ENCODE peak calls at places on chromosomes 12 and 14, in ten cellular contexts. One of them, this sample, is unnamed.

GRCh38 chr12:69884386-69884785 is 59.4 kb downstream of the MYRFL start:
- DNase-seq in activated T-cell treated with anti-CD3 and anti-CD28 coated beads for 48 hours: no peak
- DNase-seq in stimulated activated CD8-positive, alpha-beta memory T cell treated with anti-CD3 and anti-CD28 coated beads, Interleukin-15, amount 100 ng/mL, for 48 hours: no peak
- DNase-seq in activated CD4-positive, alpha-beta T cell treated with anti-CD3 and anti-CD28 coated beads, Interleukin-2, amount 10 ng/mL, durations not matched to agents 7 days and 5 days: no peak
- DNase-seq in naive thymus-derived CD8-positive, alpha-beta T cell: no peak
- DNase-seq in bronchial epithelial cell: no peak
- DNase-seq in RPMI7951: no peak
- DNase-seq in GM04504: no peak
- DNase-seq in EL: no peak
- DNase-seq in activated naive CD4-positive, alpha-beta T cell treated with anti-CD3 and anti-CD28 coated beads, Interleukin-2, amount 10 ng/mL, durations not matched to agents 7 days and 5 days: no peak
- DNase-seq in this sample: peak; percentile 67

GRCh38 chr14:64778114-64778754 is 74.0 kb downstream of the PLEKHG3 start:
- DNase-seq in activated T-cell treated with anti-CD3 and anti-CD28 coated beads for 48 hours: no peak
- DNase-seq in stimulated activated CD8-positive, alpha-beta memory T cell treated with anti-CD3 and anti-CD28 coated beads, Interleukin-15, amount 100 ng/mL, for 48 hours: no peak
- DNase-seq in activated CD4-positive, alpha-beta T cell treated with anti-CD3 and anti-CD28 coated beads, Interleukin-2, amount 10 ng/mL, durations not matched to agents 7 days and 5 days: no peak
- DNase-seq in naive thymus-derived CD8-positive, alpha-beta T cell: no peak
- DNase-seq in bronchial epithelial cell: no peak
- DNase-seq in RPMI7951: no peak
- DNase-seq in GM04504: no peak
- DNase-seq in EL: no peak
- DNase-seq in activated naive CD4-positive, alpha-beta T cell treated with anti-CD3 and anti-CD28 coated beads, Interleukin-2, amount 10 ng/mL, durations not matched to agents 7 days and 5 days: no peak
- DNase-seq in this sample: no peak

GRCh38 chr12:116441292-116441691 is 117.9 kb upstream of the MAP1LC3B2 start:
- DNase-seq in activated T-cell treated with anti-CD3 and anti-CD28 coated beads for 48 hours: no peak
- DNase-seq in stimulated activated CD8-positive, alpha-beta memory T cell treated with anti-CD3 and anti-CD28 coated beads, Interleukin-15, amount 100 ng/mL, for 48 hours: no peak
- DNase-seq in activated CD4-positive, alpha-beta T cell treated with anti-CD3 and anti-CD28 coated beads, Interleukin-2, amount 10 ng/mL, durations not matched to agents 7 days and 5 days: no peak
- DNase-seq in naive thymus-derived CD8-positive, alpha-beta T cell: no peak
- DNase-seq in bronchial epithelial cell: no peak
- DNase-seq in RPMI7951: no peak
- DNase-seq in GM04504: no peak
- DNase-seq in EL: no peak
- DNase-seq in activated naive CD4-positive, alpha-beta T cell treated with anti-CD3 and anti-CD28 coated beads, Interleukin-2, amount 10 ng/mL, durations not matched to agents 7 days and 5 days: no peak
- DNase-seq in this sample: no peak

GRCh38 chr14:93525691-93526451 is 95.1 kb downstream of the UNC79 start:
- DNase-seq in activated T-cell treated with anti-CD3 and anti-CD28 coated beads for 48 hours: no peak
- DNase-seq in stimulated activated CD8-positive, alpha-beta memory T cell treated with anti-CD3 and anti-CD28 coated beads, Interleukin-15, amount 100 ng/mL, for 48 hours: no peak
- DNase-seq in activated CD4-positive, alpha-beta T cell treated with anti-CD3 and anti-CD28 coated beads, Interleukin-2, amount 10 ng/mL, durations not matched to agents 7 days and 5 days: no peak
- DNase-seq in naive thymus-derived CD8-positive, alpha-beta T cell: no peak
- DNase-seq in bronchial epithelial cell: peak; percentile 69
- DNase-seq in RPMI7951: no peak
- DNase-seq in GM04504: no peak
- DNase-seq in EL: no peak
- DNase-seq in activated naive CD4-positive, alpha-beta T cell treated with anti-CD3 and anti-CD28 coated beads, Interleukin-2, amount 10 ng/mL, durations not matched to agents 7 days and 5 days: no peak
- DNase-seq in this sample: no peak

GRCh38 chr14:74302160-74302628 is 540 bp downstream of the ABCD4 start:
- DNase-seq in activated T-cell treated with anti-CD3 and anti-CD28 coated beads for 48 hours: no peak
- DNase-seq in stimulated activated CD8-positive, alpha-beta memory T cell treated with anti-CD3 and anti-CD28 coated beads, Interleukin-15, amount 100 ng/mL, for 48 hours: no peak
- DNase-seq in activated CD4-positive, alpha-beta T cell treated with anti-CD3 and anti-CD28 coated beads, Interleukin-2, amount 10 ng/mL, durations not matched to agents 7 days and 5 days: peak; percentile 53
- DNase-seq in naive thymus-derived CD8-positive, alpha-beta T cell: peak; percentile 23
- DNase-seq in bronchial epithelial cell: peak; percentile 57
- DNase-seq in RPMI7951: peak; percentile 56
- DNase-seq in GM04504: peak; percentile 21
- DNase-seq in EL: peak; percentile 54
- DNase-seq in activated naive CD4-positive, alpha-beta T cell treated with anti-CD3 and anti-CD28 coated beads, Interleukin-2, amount 10 ng/mL, durations not matched to agents 7 days and 5 days: peak; percentile 33
- DNase-seq in this sample: no peak

GRCh38 chr14:103230021-103230420 is 104.0 kb upstream of the EIF5 start:
- DNase-seq in activated T-cell treated with anti-CD3 and anti-CD28 coated beads for 48 hours: no peak
- DNase-seq in stimulated activated CD8-positive, alpha-beta memory T cell treated with anti-CD3 and anti-CD28 coated beads, Interleukin-15, amount 100 ng/mL, for 48 hours: no peak
- DNase-seq in activated CD4-positive, alpha-beta T cell treated with anti-CD3 and anti-CD28 coated beads, Interleukin-2, amount 10 ng/mL, durations not matched to agents 7 days and 5 days: no peak
- DNase-seq in naive thymus-derived CD8-positive, alpha-beta T cell: no peak
- DNase-seq in bronchial epithelial cell: no peak
- DNase-seq in RPMI7951: no peak
- DNase-seq in GM04504: no peak
- DNase-seq in EL: no peak
- DNase-seq in activated naive CD4-positive, alpha-beta T cell treated with anti-CD3 and anti-CD28 coated beads, Interleukin-2, amount 10 ng/mL, durations not matched to agents 7 days and 5 days: no peak
- DNase-seq in this sample: no peak

GRCh38 chr14:50122291-50122690 is 5.9 kb upstream of the VCPKMT start:
- DNase-seq in activated T-cell treated with anti-CD3 and anti-CD28 coated beads for 48 hours: no peak
- DNase-seq in stimulated activated CD8-positive, alpha-beta memory T cell treated with anti-CD3 and anti-CD28 coated beads, Interleukin-15, amount 100 ng/mL, for 48 hours: no peak
- DNase-seq in activated CD4-positive, alpha-beta T cell treated with anti-CD3 and anti-CD28 coated beads, Interleukin-2, amount 10 ng/mL, durations not matched to agents 7 days and 5 days: no peak
- DNase-seq in naive thymus-derived CD8-positive, alpha-beta T cell: no peak
- DNase-seq in bronchial epithelial cell: no peak
- DNase-seq in RPMI7951: no peak
- DNase-seq in GM04504: no peak
- DNase-seq in EL: no peak
- DNase-seq in activated naive CD4-positive, alpha-beta T cell treated with anti-CD3 and anti-CD28 coated beads, Interleukin-2, amount 10 ng/mL, durations not matched to agents 7 days and 5 days: no peak
- DNase-seq in this sample: peak; percentile 89

GRCh38 chr12:80598004-80598606 is 109.3 kb upstream of the MYF6 start:
- DNase-seq in activated T-cell treated with anti-CD3 and anti-CD28 coated beads for 48 hours: no peak
- DNase-seq in stimulated activated CD8-positive, alpha-beta memory T cell treated with anti-CD3 and anti-CD28 coated beads, Interleukin-15, amount 100 ng/mL, for 48 hours: no peak
- DNase-seq in activated CD4-positive, alpha-beta T cell treated with anti-CD3 and anti-CD28 coated beads, Interleukin-2, amount 10 ng/mL, durations not matched to agents 7 days and 5 days: no peak
- DNase-seq in naive thymus-derived CD8-positive, alpha-beta T cell: no peak
- DNase-seq in bronchial epithelial cell: peak; percentile 78
- DNase-seq in RPMI7951: peak; percentile 74
- DNase-seq in GM04504: peak; percentile 46
- DNase-seq in EL: peak; percentile 86
- DNase-seq in activated naive CD4-positive, alpha-beta T cell treated with anti-CD3 and anti-CD28 coated beads, Interleukin-2, amount 10 ng/mL, durations not matched to agents 7 days and 5 days: no peak
- DNase-seq in this sample: no peak

GRCh38 chr12:32881107-32881506 is 15.5 kb downstream of the PKP2 start:
- DNase-seq in activated T-cell treated with anti-CD3 and anti-CD28 coated beads for 48 hours: no peak
- DNase-seq in stimulated activated CD8-positive, alpha-beta memory T cell treated with anti-CD3 and anti-CD28 coated beads, Interleukin-15, amount 100 ng/mL, for 48 hours: no peak
- DNase-seq in activated CD4-positive, alpha-beta T cell treated with anti-CD3 and anti-CD28 coated beads, Interleukin-2, amount 10 ng/mL, durations not matched to agents 7 days and 5 days: no peak
- DNase-seq in naive thymus-derived CD8-positive, alpha-beta T cell: no peak
- DNase-seq in bronchial epithelial cell: no peak
- DNase-seq in RPMI7951: no peak
- DNase-seq in GM04504: no peak
- DNase-seq in EL: no peak
- DNase-seq in activated naive CD4-positive, alpha-beta T cell treated with anti-CD3 and anti-CD28 coated beads, Interleukin-2, amount 10 ng/mL, durations not matched to agents 7 days and 5 days: no peak
- DNase-seq in this sample: no peak

GRCh38 chr12:7156259-7157197 is 26.4 kb downstream of the CLSTN3 start:
- DNase-seq in activated T-cell treated with anti-CD3 and anti-CD28 coated beads for 48 hours: no peak
- DNase-seq in stimulated activated CD8-positive, alpha-beta memory T cell treated with anti-CD3 and anti-CD28 coated beads, Interleukin-15, amount 100 ng/mL, for 48 hours: no peak
- DNase-seq in activated CD4-positive, alpha-beta T cell treated with anti-CD3 and anti-CD28 coated beads, Interleukin-2, amount 10 ng/mL, durations not matched to agents 7 days and 5 days: no peak
- DNase-seq in naive thymus-derived CD8-positive, alpha-beta T cell: no peak
- DNase-seq in bronchial epithelial cell: no peak
- DNase-seq in RPMI7951: no peak
- DNase-seq in GM04504: no peak
- DNase-seq in EL: no peak
- DNase-seq in activated naive CD4-positive, alpha-beta T cell treated with anti-CD3 and anti-CD28 coated beads, Interleukin-2, amount 10 ng/mL, durations not matched to agents 7 days and 5 days: no peak
- DNase-seq in this sample: no peak

GRCh38 chr12:6292606-6293005 is 17.9 kb upstream of the PLEKHG6 start:
- DNase-seq in activated T-cell treated with anti-CD3 and anti-CD28 coated beads for 48 hours: no peak
- DNase-seq in stimulated activated CD8-positive, alpha-beta memory T cell treated with anti-CD3 and anti-CD28 coated beads, Interleukin-15, amount 100 ng/mL, for 48 hours: no peak
- DNase-seq in activated CD4-positive, alpha-beta T cell treated with anti-CD3 and anti-CD28 coated beads, Interleukin-2, amount 10 ng/mL, durations not matched to agents 7 days and 5 days: no peak
- DNase-seq in naive thymus-derived CD8-positive, alpha-beta T cell: no peak
- DNase-seq in bronchial epithelial cell: peak; percentile 68
- DNase-seq in RPMI7951: no peak
- DNase-seq in GM04504: peak; percentile 58
- DNase-seq in EL: peak; percentile 59
- DNase-seq in activated naive CD4-positive, alpha-beta T cell treated with anti-CD3 and anti-CD28 coated beads, Interleukin-2, amount 10 ng/mL, durations not matched to agents 7 days and 5 days: no peak
- DNase-seq in this sample: peak; percentile 59

GRCh38 chr14:76261371-76261811 is 109.7 kb downstream of the GPATCH2L start:
- DNase-seq in activated T-cell treated with anti-CD3 and anti-CD28 coated beads for 48 hours: no peak
- DNase-seq in stimulated activated CD8-positive, alpha-beta memory T cell treated with anti-CD3 and anti-CD28 coated beads, Interleukin-15, amount 100 ng/mL, for 48 hours: no peak
- DNase-seq in activated CD4-positive, alpha-beta T cell treated with anti-CD3 and anti-CD28 coated beads, Interleukin-2, amount 10 ng/mL, durations not matched to agents 7 days and 5 days: no peak
- DNase-seq in naive thymus-derived CD8-positive, alpha-beta T cell: no peak
- DNase-seq in bronchial epithelial cell: no peak
- DNase-seq in RPMI7951: peak; percentile 52
- DNase-seq in GM04504: no peak
- DNase-seq in EL: no peak
- DNase-seq in activated naive CD4-positive, alpha-beta T cell treated with anti-CD3 and anti-CD28 coated beads, Interleukin-2, amount 10 ng/mL, durations not matched to agents 7 days and 5 days: no peak
- DNase-seq in this sample: no peak

GRCh38 chr12:127509066-127509778 is 757.7 kb upstream of the TMEM132C start:
- DNase-seq in activated T-cell treated with anti-CD3 and anti-CD28 coated beads for 48 hours: no peak
- DNase-seq in stimulated activated CD8-positive, alpha-beta memory T cell treated with anti-CD3 and anti-CD28 coated beads, Interleukin-15, amount 100 ng/mL, for 48 hours: no peak
- DNase-seq in activated CD4-positive, alpha-beta T cell treated with anti-CD3 and anti-CD28 coated beads, Interleukin-2, amount 10 ng/mL, durations not matched to agents 7 days and 5 days: no peak
- DNase-seq in naive thymus-derived CD8-positive, alpha-beta T cell: no peak
- DNase-seq in bronchial epithelial cell: no peak
- DNase-seq in RPMI7951: peak; percentile 78
- DNase-seq in GM04504: peak; percentile 43
- DNase-seq in EL: peak; percentile 74
- DNase-seq in activated naive CD4-positive, alpha-beta T cell treated with anti-CD3 and anti-CD28 coated beads, Interleukin-2, amount 10 ng/mL, durations not matched to agents 7 days and 5 days: no peak
- DNase-seq in this sample: no peak

GRCh38 chr14:50542941-50543418 is 10.6 kb upstream of the MAP4K5 start:
- DNase-seq in activated T-cell treated with anti-CD3 and anti-CD28 coated beads for 48 hours: no peak
- DNase-seq in stimulated activated CD8-positive, alpha-beta memory T cell treated with anti-CD3 and anti-CD28 coated beads, Interleukin-15, amount 100 ng/mL, for 48 hours: no peak
- DNase-seq in activated CD4-positive, alpha-beta T cell treated with anti-CD3 and anti-CD28 coated beads, Interleukin-2, amount 10 ng/mL, durations not matched to agents 7 days and 5 days: peak; percentile 64
- DNase-seq in naive thymus-derived CD8-positive, alpha-beta T cell: peak; percentile 24
- DNase-seq in bronchial epithelial cell: peak; percentile 86
- DNase-seq in RPMI7951: peak; percentile 44
- DNase-seq in GM04504: no peak
- DNase-seq in EL: peak; percentile 54
- DNase-seq in activated naive CD4-positive, alpha-beta T cell treated with anti-CD3 and anti-CD28 coated beads, Interleukin-2, amount 10 ng/mL, durations not matched to agents 7 days and 5 days: peak; percentile 60
- DNase-seq in this sample: no peak

GRCh38 chr12:106586803-106587684 is 4.2 kb downstream of the RFX4 start:
- DNase-seq in activated T-cell treated with anti-CD3 and anti-CD28 coated beads for 48 hours: no peak
- DNase-seq in stimulated activated CD8-positive, alpha-beta memory T cell treated with anti-CD3 and anti-CD28 coated beads, Interleukin-15, amount 100 ng/mL, for 48 hours: no peak
- DNase-seq in activated CD4-positive, alpha-beta T cell treated with anti-CD3 and anti-CD28 coated beads, Interleukin-2, amount 10 ng/mL, durations not matched to agents 7 days and 5 days: no peak
- DNase-seq in naive thymus-derived CD8-positive, alpha-beta T cell: no peak
- DNase-seq in bronchial epithelial cell: no peak
- DNase-seq in RPMI7951: no peak
- DNase-seq in GM04504: no peak
- DNase-seq in EL: peak; percentile 11
- DNase-seq in activated naive CD4-positive, alpha-beta T cell treated with anti-CD3 and anti-CD28 coated beads, Interleukin-2, amount 10 ng/mL, durations not matched to agents 7 days and 5 days: no peak
- DNase-seq in this sample: no peak

GRCh38 chr14:23542261-23542660 is 9.3 kb downstream of the ZFHX2 start:
- DNase-seq in activated T-cell treated with anti-CD3 and anti-CD28 coated beads for 48 hours: no peak
- DNase-seq in stimulated activated CD8-positive, alpha-beta memory T cell treated with anti-CD3 and anti-CD28 coated beads, Interleukin-15, amount 100 ng/mL, for 48 hours: no peak
- DNase-seq in activated CD4-positive, alpha-beta T cell treated with anti-CD3 and anti-CD28 coated beads, Interleukin-2, amount 10 ng/mL, durations not matched to agents 7 days and 5 days: no peak
- DNase-seq in naive thymus-derived CD8-positive, alpha-beta T cell: no peak
- DNase-seq in bronchial epithelial cell: no peak
- DNase-seq in RPMI7951: no peak
- DNase-seq in GM04504: no peak
- DNase-seq in EL: no peak
- DNase-seq in activated naive CD4-positive, alpha-beta T cell treated with anti-CD3 and anti-CD28 coated beads, Interleukin-2, amount 10 ng/mL, durations not matched to agents 7 days and 5 days: no peak
- DNase-seq in this sample: no peak

GRCh38 chr14:21866479-21866878 is 192.9 kb upstream of the OR4E1 start:
- DNase-seq in activated T-cell treated with anti-CD3 and anti-CD28 coated beads for 48 hours: no peak
- DNase-seq in stimulated activated CD8-positive, alpha-beta memory T cell treated with anti-CD3 and anti-CD28 coated beads, Interleukin-15, amount 100 ng/mL, for 48 hours: no peak
- DNase-seq in activated CD4-positive, alpha-beta T cell treated with anti-CD3 and anti-CD28 coated beads, Interleukin-2, amount 10 ng/mL, durations not matched to agents 7 days and 5 days: no peak
- DNase-seq in naive thymus-derived CD8-positive, alpha-beta T cell: no peak
- DNase-seq in bronchial epithelial cell: peak; percentile 76
- DNase-seq in RPMI7951: peak; percentile 14
- DNase-seq in GM04504: no peak
- DNase-seq in EL: no peak
- DNase-seq in activated naive CD4-positive, alpha-beta T cell treated with anti-CD3 and anti-CD28 coated beads, Interleukin-2, amount 10 ng/mL, durations not matched to agents 7 days and 5 days: no peak
- DNase-seq in this sample: no peak

GRCh38 chr14:72619881-72620280 is 274.0 kb downstream of the DPF3 start:
- DNase-seq in activated T-cell treated with anti-CD3 and anti-CD28 coated beads for 48 hours: no peak
- DNase-seq in stimulated activated CD8-positive, alpha-beta memory T cell treated with anti-CD3 and anti-CD28 coated beads, Interleukin-15, amount 100 ng/mL, for 48 hours: no peak
- DNase-seq in activated CD4-positive, alpha-beta T cell treated with anti-CD3 and anti-CD28 coated beads, Interleukin-2, amount 10 ng/mL, durations not matched to agents 7 days and 5 days: no peak
- DNase-seq in naive thymus-derived CD8-positive, alpha-beta T cell: no peak
- DNase-seq in bronchial epithelial cell: no peak
- DNase-seq in RPMI7951: no peak
- DNase-seq in GM04504: no peak
- DNase-seq in EL: no peak
- DNase-seq in activated naive CD4-positive, alpha-beta T cell treated with anti-CD3 and anti-CD28 coated beads, Interleukin-2, amount 10 ng/mL, durations not matched to agents 7 days and 5 days: no peak
- DNase-seq in this sample: no peak

GRCh38 chr12:18975933-18976332 is 153.6 kb upstream of the PLEKHA5 start:
- DNase-seq in activated T-cell treated with anti-CD3 and anti-CD28 coated beads for 48 hours: no peak
- DNase-seq in stimulated activated CD8-positive, alpha-beta memory T cell treated with anti-CD3 and anti-CD28 coated beads, Interleukin-15, amount 100 ng/mL, for 48 hours: no peak
- DNase-seq in activated CD4-positive, alpha-beta T cell treated with anti-CD3 and anti-CD28 coated beads, Interleukin-2, amount 10 ng/mL, durations not matched to agents 7 days and 5 days: no peak
- DNase-seq in naive thymus-derived CD8-positive, alpha-beta T cell: no peak
- DNase-seq in bronchial epithelial cell: no peak
- DNase-seq in RPMI7951: no peak
- DNase-seq in GM04504: no peak
- DNase-seq in EL: no peak
- DNase-seq in activated naive CD4-positive, alpha-beta T cell treated with anti-CD3 and anti-CD28 coated beads, Interleukin-2, amount 10 ng/mL, durations not matched to agents 7 days and 5 days: no peak
- DNase-seq in this sample: no peak

GRCh38 chr12:105341010-105341409 is 10.5 kb downstream of the C12orf75 start:
- DNase-seq in activated T-cell treated with anti-CD3 and anti-CD28 coated beads for 48 hours: no peak
- DNase-seq in stimulated activated CD8-positive, alpha-beta memory T cell treated with anti-CD3 and anti-CD28 coated beads, Interleukin-15, amount 100 ng/mL, for 48 hours: no peak
- DNase-seq in activated CD4-positive, alpha-beta T cell treated with anti-CD3 and anti-CD28 coated beads, Interleukin-2, amount 10 ng/mL, durations not matched to agents 7 days and 5 days: no peak
- DNase-seq in naive thymus-derived CD8-positive, alpha-beta T cell: no peak
- DNase-seq in bronchial epithelial cell: peak; percentile 75
- DNase-seq in RPMI7951: no peak
- DNase-seq in GM04504: no peak
- DNase-seq in EL: peak; percentile 42
- DNase-seq in activated naive CD4-positive, alpha-beta T cell treated with anti-CD3 and anti-CD28 coated beads, Interleukin-2, amount 10 ng/mL, durations not matched to agents 7 days and 5 days: no peak
- DNase-seq in this sample: no peak

GRCh38 chr12:86683568-86683991 is 427.4 kb upstream of the MGAT4C start:
- DNase-seq in activated T-cell treated with anti-CD3 and anti-CD28 coated beads for 48 hours: no peak
- DNase-seq in stimulated activated CD8-positive, alpha-beta memory T cell treated with anti-CD3 and anti-CD28 coated beads, Interleukin-15, amount 100 ng/mL, for 48 hours: no peak
- DNase-seq in activated CD4-positive, alpha-beta T cell treated with anti-CD3 and anti-CD28 coated beads, Interleukin-2, amount 10 ng/mL, durations not matched to agents 7 days and 5 days: no peak
- DNase-seq in naive thymus-derived CD8-positive, alpha-beta T cell: no peak
- DNase-seq in bronchial epithelial cell: peak; percentile 21
- DNase-seq in RPMI7951: peak; percentile 23
- DNase-seq in GM04504: no peak
- DNase-seq in EL: peak; percentile 19
- DNase-seq in activated naive CD4-positive, alpha-beta T cell treated with anti-CD3 and anti-CD28 coated beads, Interleukin-2, amount 10 ng/mL, durations not matched to agents 7 days and 5 days: no peak
- DNase-seq in this sample: no peak

GRCh38 chr12:118187746-118188390 is 51.9 kb downstream of the PEBP1 start:
- DNase-seq in activated T-cell treated with anti-CD3 and anti-CD28 coated beads for 48 hours: no peak
- DNase-seq in stimulated activated CD8-positive, alpha-beta memory T cell treated with anti-CD3 and anti-CD28 coated beads, Interleukin-15, amount 100 ng/mL, for 48 hours: no peak
- DNase-seq in activated CD4-positive, alpha-beta T cell treated with anti-CD3 and anti-CD28 coated beads, Interleukin-2, amount 10 ng/mL, durations not matched to agents 7 days and 5 days: no peak
- DNase-seq in naive thymus-derived CD8-positive, alpha-beta T cell: no peak
- DNase-seq in bronchial epithelial cell: no peak
- DNase-seq in RPMI7951: no peak
- DNase-seq in GM04504: no peak
- DNase-seq in EL: no peak
- DNase-seq in activated naive CD4-positive, alpha-beta T cell treated with anti-CD3 and anti-CD28 coated beads, Interleukin-2, amount 10 ng/mL, durations not matched to agents 7 days and 5 days: no peak
- DNase-seq in this sample: no peak

GRCh38 chr14:102525213-102526143 is 15.9 kb upstream of the ANKRD9 start:
- DNase-seq in activated T-cell treated with anti-CD3 and anti-CD28 coated beads for 48 hours: no peak
- DNase-seq in stimulated activated CD8-positive, alpha-beta memory T cell treated with anti-CD3 and anti-CD28 coated beads, Interleukin-15, amount 100 ng/mL, for 48 hours: no peak
- DNase-seq in activated CD4-positive, alpha-beta T cell treated with anti-CD3 and anti-CD28 coated beads, Interleukin-2, amount 10 ng/mL, durations not matched to agents 7 days and 5 days: peak; percentile 57
- DNase-seq in naive thymus-derived CD8-positive, alpha-beta T cell: peak; percentile 46
- DNase-seq in bronchial epithelial cell: peak; percentile 67
- DNase-seq in RPMI7951: peak; percentile 72
- DNase-seq in GM04504: peak; percentile 20
- DNase-seq in EL: peak; percentile 73
- DNase-seq in activated naive CD4-positive, alpha-beta T cell treated with anti-CD3 and anti-CD28 coated beads, Interleukin-2, amount 10 ng/mL, durations not matched to agents 7 days and 5 days: peak; percentile 68
- DNase-seq in this sample: peak; percentile 13

GRCh38 chr12:17456486-17456885 is 633.5 kb downstream of the RERGL start:
- DNase-seq in activated T-cell treated with anti-CD3 and anti-CD28 coated beads for 48 hours: no peak
- DNase-seq in stimulated activated CD8-positive, alpha-beta memory T cell treated with anti-CD3 and anti-CD28 coated beads, Interleukin-15, amount 100 ng/mL, for 48 hours: no peak
- DNase-seq in activated CD4-positive, alpha-beta T cell treated with anti-CD3 and anti-CD28 coated beads, Interleukin-2, amount 10 ng/mL, durations not matched to agents 7 days and 5 days: no peak
- DNase-seq in naive thymus-derived CD8-positive, alpha-beta T cell: no peak
- DNase-seq in bronchial epithelial cell: no peak
- DNase-seq in RPMI7951: no peak
- DNase-seq in GM04504: no peak
- DNase-seq in EL: no peak
- DNase-seq in activated naive CD4-positive, alpha-beta T cell treated with anti-CD3 and anti-CD28 coated beads, Interleukin-2, amount 10 ng/mL, durations not matched to agents 7 days and 5 days: no peak
- DNase-seq in this sample: peak; percentile 31

GRCh38 chr12:95411466-95411865 is 62.5 kb upstream of the METAP2 start:
- DNase-seq in activated T-cell treated with anti-CD3 and anti-CD28 coated beads for 48 hours: no peak
- DNase-seq in stimulated activated CD8-positive, alpha-beta memory T cell treated with anti-CD3 and anti-CD28 coated beads, Interleukin-15, amount 100 ng/mL, for 48 hours: no peak
- DNase-seq in activated CD4-positive, alpha-beta T cell treated with anti-CD3 and anti-CD28 coated beads, Interleukin-2, amount 10 ng/mL, durations not matched to agents 7 days and 5 days: no peak
- DNase-seq in naive thymus-derived CD8-positive, alpha-beta T cell: no peak
- DNase-seq in bronchial epithelial cell: no peak
- DNase-seq in RPMI7951: no peak
- DNase-seq in GM04504: no peak
- DNase-seq in EL: no peak
- DNase-seq in activated naive CD4-positive, alpha-beta T cell treated with anti-CD3 and anti-CD28 coated beads, Interleukin-2, amount 10 ng/mL, durations not matched to agents 7 days and 5 days: no peak
- DNase-seq in this sample: no peak

GRCh38 chr12:121793501-121793835 is at the start of gene RHOF:
- DNase-seq in activated T-cell treated with anti-CD3 and anti-CD28 coated beads for 48 hours: peak; percentile 76
- DNase-seq in stimulated activated CD8-positive, alpha-beta memory T cell treated with anti-CD3 and anti-CD28 coated beads, Interleukin-15, amount 100 ng/mL, for 48 hours: no peak
- DNase-seq in activated CD4-positive, alpha-beta T cell treated with anti-CD3 and anti-CD28 coated beads, Interleukin-2, amount 10 ng/mL, durations not matched to agents 7 days and 5 days: no peak
- DNase-seq in naive thymus-derived CD8-positive, alpha-beta T cell: no peak
- DNase-seq in bronchial epithelial cell: no peak
- DNase-seq in RPMI7951: no peak
- DNase-seq in GM04504: no peak
- DNase-seq in EL: peak; percentile 41
- DNase-seq in activated naive CD4-positive, alpha-beta T cell treated with anti-CD3 and anti-CD28 coated beads, Interleukin-2, amount 10 ng/mL, durations not matched to agents 7 days and 5 days: no peak
- DNase-seq in this sample: no peak

GRCh38 chr14:70651522-70651921 is 9.8 kb downstream of the TTC9 start:
- DNase-seq in activated T-cell treated with anti-CD3 and anti-CD28 coated beads for 48 hours: no peak
- DNase-seq in stimulated activated CD8-positive, alpha-beta memory T cell treated with anti-CD3 and anti-CD28 coated beads, Interleukin-15, amount 100 ng/mL, for 48 hours: no peak
- DNase-seq in activated CD4-positive, alpha-beta T cell treated with anti-CD3 and anti-CD28 coated beads, Interleukin-2, amount 10 ng/mL, durations not matched to agents 7 days and 5 days: no peak
- DNase-seq in naive thymus-derived CD8-positive, alpha-beta T cell: no peak
- DNase-seq in bronchial epithelial cell: peak; percentile 65
- DNase-seq in RPMI7951: no peak
- DNase-seq in GM04504: no peak
- DNase-seq in EL: no peak
- DNase-seq in activated naive CD4-positive, alpha-beta T cell treated with anti-CD3 and anti-CD28 coated beads, Interleukin-2, amount 10 ng/mL, durations not matched to agents 7 days and 5 days: no peak
- DNase-seq in this sample: no peak

GRCh38 chr14:81618695-81619094 is 85.0 kb upstream of the SEL1L start:
- DNase-seq in activated T-cell treated with anti-CD3 and anti-CD28 coated beads for 48 hours: no peak
- DNase-seq in stimulated activated CD8-positive, alpha-beta memory T cell treated with anti-CD3 and anti-CD28 coated beads, Interleukin-15, amount 100 ng/mL, for 48 hours: no peak
- DNase-seq in activated CD4-positive, alpha-beta T cell treated with anti-CD3 and anti-CD28 coated beads, Interleukin-2, amount 10 ng/mL, durations not matched to agents 7 days and 5 days: no peak
- DNase-seq in naive thymus-derived CD8-positive, alpha-beta T cell: no peak
- DNase-seq in bronchial epithelial cell: no peak
- DNase-seq in RPMI7951: no peak
- DNase-seq in GM04504: no peak
- DNase-seq in EL: no peak
- DNase-seq in activated naive CD4-positive, alpha-beta T cell treated with anti-CD3 and anti-CD28 coated beads, Interleukin-2, amount 10 ng/mL, durations not matched to agents 7 days and 5 days: no peak
- DNase-seq in this sample: no peak

This sample was measured in epithelial cell of proximal tubule.